ENCODE peak calls at places on chromosome X, in nine cellular contexts. U, W, Y, S, O, R, D, N and P are unnamed samples. For H3K36me3 and H3K4me1, the result is how much of the 10 kb centered on the place peaks cover.

GRCh38 chrX:13120017-13120416 is 75.6 kb upstream of the FAM9C start:
- DNase-seq in U (no peak), W (no peak), Y (peak), S (no peak), O (no peak), R (peak), D (peak), N (no peak), P (no peak)

GRCh38 chrX:14864626-14865025 is 8.2 kb downstream of the FANCB start:
- DNase-seq in U (no peak), W (no peak), Y (no peak), S (no peak), O (no peak), R (no peak), D (no peak), N (no peak), P (no peak)

GRCh38 chrX:20506739-20507138 is 240.0 kb upstream of the RPS6KA3 start:
- DNase-seq in U (no peak), W (no peak), Y (no peak), S (no peak), O (no peak), R (no peak), D (no peak), N (no peak), P (no peak)

GRCh38 chrX:72694170-72694569 is 19.9 kb downstream of the PHKA1 start:
- DNase-seq in U (no peak), W (no peak), Y (no peak), S (no peak), O (no peak), R (no peak), D (no peak), N (no peak), P (no peak)

GRCh38 chrX:150940844-150941495 is 42.2 kb upstream of the HMGB3 start:
- DNase-seq in U (no peak), W (no peak), Y (no peak), S (no peak), O (no peak), R (no peak), D (no peak), N (no peak), P (no peak)

GRCh38 chrX:136310411-136310810 is 9.6 kb downstream of the ADGRG4 start:
- DNase-seq in U (no peak), W (no peak), Y (no peak), S (no peak), O (no peak), R (no peak), D (no peak), N (no peak), P (no peak)

GRCh38 chrX:22634751-22635150 is 362.0 kb downstream of the CBLL2 start:
- DNase-seq in U (no peak), W (no peak), Y (no peak), S (no peak), O (no peak), R (no peak), D (no peak), N (no peak), P (no peak)

GRCh38 chrX:29690061-29690460 is 525.3 kb upstream of the MAGEB2 start:
- DNase-seq in U (no peak), W (no peak), Y (no peak), S (no peak), O (no peak), R (no peak), D (no peak), N (no peak), P (no peak)

GRCh38 chrX:68895339-68896250 is 66.8 kb downstream of the EFNB1 start:
- DNase-seq in U (no peak), W (peak), Y (peak), S (no peak), O (no peak), R (peak), D (peak), N (no peak), P (no peak)

GRCh38 chrX:49310371-49310770 is 6.9 kb downstream of the GAGE10 start:
- DNase-seq in U (no peak), W (no peak), Y (no peak), S (no peak), O (no peak), R (no peak), D (no peak), N (no peak), P (no peak)

GRCh38 chrX:103586314-103586646 is 965 bp downstream of the TCEAL4 start:
- DNase-seq in U (no peak), W (no peak), Y (peak), S (no peak), O (no peak), R (peak), D (no peak), N (no peak), P (no peak)

DNA sequence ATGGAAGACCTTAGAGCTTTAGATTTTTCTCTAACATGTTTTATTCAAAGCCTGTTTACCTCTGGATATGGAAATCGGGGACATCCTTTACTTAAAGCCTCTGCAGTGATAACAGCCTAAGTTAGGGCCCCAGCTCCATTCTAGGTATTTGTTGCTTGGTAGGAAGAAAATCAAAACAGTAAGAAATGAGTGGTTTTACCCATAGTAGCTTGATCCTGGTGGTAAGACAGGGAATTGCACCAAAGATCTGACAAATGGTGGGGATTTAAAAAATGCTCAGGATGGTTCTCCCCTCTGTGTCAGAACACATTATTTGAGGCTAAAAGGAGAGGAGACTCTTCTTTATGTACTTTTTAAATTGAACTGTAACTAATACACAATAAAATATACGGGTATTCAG is 52.4 kb downstream of the AFF2 start:
- DNase-seq in U (no peak), W (no peak), Y (no peak), S (no peak), O (no peak), R (no peak), D (no peak), N (no peak), P (no peak)
- H3K36me3 ChIP-seq in U (under half), W (under half), Y (under half), S (under half), O (under half), R (under half), D (under half), N (under half), P (under half)

GRCh38 chrX:32483534-32484136 is 727.7 kb downstream of the DMD start:
- DNase-seq in U (peak), W (no peak), Y (no peak), S (no peak), O (no peak), R (no peak), D (no peak), N (no peak), P (no peak)
- TF ChIP-seq CTCF in U (peak), W (no peak), Y (no peak), S (peak), O (peak), R (peak), D (peak), N (peak), P (peak)

DNA sequence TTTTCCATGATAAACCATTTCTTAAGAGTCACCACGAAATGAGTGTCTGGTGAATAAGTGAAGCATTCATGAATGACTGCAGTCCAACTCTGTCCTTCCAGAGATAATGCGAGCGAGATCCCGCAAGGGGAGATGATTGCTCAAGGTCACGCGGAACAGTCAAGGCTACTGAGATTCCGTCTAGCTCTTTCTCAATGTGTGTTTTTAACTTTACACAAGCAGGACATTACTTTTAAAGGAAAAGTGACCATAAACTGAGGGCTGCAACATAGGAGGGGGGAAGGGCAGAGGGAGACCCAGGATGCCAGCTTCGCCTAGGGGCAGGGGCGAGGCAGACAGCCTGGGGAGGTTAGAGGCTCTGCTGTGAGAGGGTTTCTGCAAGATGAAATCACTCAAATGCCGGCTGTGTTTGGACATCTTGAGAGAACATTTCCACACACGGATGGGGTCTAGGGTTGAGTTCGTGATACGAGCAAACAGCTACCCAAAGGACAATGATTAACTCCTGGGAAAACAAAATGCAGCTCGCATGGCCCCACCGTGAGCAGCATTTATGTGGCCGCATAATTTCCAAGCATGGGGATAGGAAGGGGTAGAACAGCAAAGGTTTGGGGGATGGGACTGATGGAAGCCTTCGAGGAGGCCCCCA is 23.8 kb upstream of the CCNQ start:
- DNase-seq in U (no peak), W (no peak), Y (peak), S (no peak), O (no peak), R (no peak), D (no peak), N (no peak), P (no peak)
- H3K4me1 ChIP-seq in U (under half), W (under half), Y (under half), S (under half), O (under half), R (under half), D (under half), N (under half), P (under half)

GRCh38 chrX:154379569-154379951 is 465 bp downstream of the EMD start:
- DNase-seq in U (no peak), W (no peak), Y (no peak), S (no peak), O (peak), R (no peak), D (no peak), N (no peak), P (no peak)
- H3K36me3 ChIP-seq in U (under half), W (under half), Y (under half), S (under half), O (under half), R (under half), D (under half), N (under half), P (under half)

GRCh38 chrX:34338046-34338445 is 205.9 kb upstream of the FAM47A start:
- DNase-seq in U (no peak), W (no peak), Y (no peak), S (no peak), O (no peak), R (no peak), D (no peak), N (no peak), P (no peak)

GRCh38 chrX:34341814-34342213 is 209.7 kb upstream of the FAM47A start:
- DNase-seq in U (no peak), W (no peak), Y (no peak), S (no peak), O (no peak), R (no peak), D (no peak), N (no peak), P (no peak)

GRCh38 chrX:34343001-34343400 is 210.9 kb upstream of the FAM47A start:
- DNase-seq in U (no peak), W (no peak), Y (no peak), S (no peak), O (no peak), R (no peak), D (no peak), N (no peak), P (no peak)

DNA sequence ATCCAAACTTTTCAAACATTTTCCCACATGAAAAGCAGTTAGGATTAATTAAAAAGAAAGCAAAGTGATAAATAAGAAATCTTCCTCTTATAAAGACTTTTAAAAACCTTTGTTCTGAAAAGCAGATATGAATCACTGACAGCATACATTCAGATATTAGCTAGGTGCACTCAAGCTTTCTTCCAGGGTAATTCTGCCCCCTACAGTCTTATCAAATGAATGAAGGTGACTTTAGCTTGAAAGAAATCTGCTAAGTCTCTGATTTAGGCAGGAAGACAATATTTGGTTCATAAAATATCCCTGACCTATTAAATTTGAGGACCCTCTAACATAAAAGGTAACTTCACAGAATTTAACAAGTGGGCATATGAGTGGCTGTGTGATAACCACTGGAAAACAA is 209.1 kb upstream of the FAM47A start:
- DNase-seq in U (no peak), W (no peak), Y (no peak), S (no peak), O (no peak), R (no peak), D (no peak), N (no peak), P (no peak)
- TF ChIP-seq CTCF in U (no peak), W (no peak), Y (no peak), S (no peak), O (no peak), R (no peak), D (no peak), N (no peak), P (no peak)